ENCODE peak calls at places on chromosomes 3 and 15, in four cellular contexts. S is H54, C is uterus, I is transverse colon. J is an unnamed sample.

GRCh38 chr15:73052679-73053397 is 575 bp downstream of the NEO1 start:
- DNase-seq in S (peak), C (peak), I (peak), J (peak)

GRCh38 chr3:162978136-162978535 is 1481.5 kb downstream of the OTOL1 start:
- DNase-seq in S (no peak), C (no peak), I (no peak), J (no peak)

GRCh38 chr3:125083776-125084175 is 28.0 kb upstream of the HEG1 start:
- DNase-seq in S (no peak), C (no peak), I (no peak), J (no peak)

GRCh38 chr15:63107895-63108546 is 13.6 kb upstream of the LACTB start:
- DNase-seq in S (peak), C (no peak), I (peak), J (no peak)

GRCh38 chr15:33021806-33022389 is 172.6 kb downstream of the FMN1 start:
- DNase-seq in S (peak), C (no peak), I (no peak), J (peak)

GRCh38 chr15:58865420-58865880 is 68.0 kb downstream of the SLTM start:
- DNase-seq in S (no peak), C (no peak), I (no peak), J (no peak)

GRCh38 chr15:63178034-63178433 is 11.4 kb upstream of the RAB8B start:
- DNase-seq in S (no peak), C (no peak), I (no peak), J (no peak)

GRCh38 chr15:78396186-78396814 is 41.7 kb upstream of the IREB2 start:
- DNase-seq in S (no peak), C (no peak), I (no peak), J (no peak)

GRCh38 chr3:43748179-43748578 is 57.4 kb downstream of the ABHD5 start:
- DNase-seq in S (no peak), C (no peak), I (no peak), J (no peak)

GRCh38 chr3:149494759-149495580 is 20.5 kb downstream of the TM4SF4 start:
- DNase-seq in S (no peak), C (no peak), I (no peak), J (no peak)

GRCh38 chr3:196518999-196519737 is 4.0 kb upstream of the SMCO1 start:
- DNase-seq in S (peak), C (no peak), I (peak), J (peak)

GRCh38 chr3:171462224-171462623 is 2.0 kb upstream of the TNIK start:
- DNase-seq in S (no peak), C (no peak), I (no peak), J (peak)

GRCh38 chr3:141389703-141390102 is 21.4 kb downstream of the ZBTB38 start:
- DNase-seq in S (no peak), C (no peak), I (no peak), J (no peak)

GRCh38 chr3:69747511-69748248 is 8.4 kb downstream of the MITF start:
- DNase-seq in S (no peak), C (no peak), I (no peak), J (no peak)

GRCh38 chr3:10353160-10353559 is 32.2 kb upstream of the SEC13 start:
- DNase-seq in S (no peak), C (no peak), I (no peak), J (no peak)

GRCh38 chr15:66633851-66634250 is 68.1 kb upstream of the LCTL start:
- DNase-seq in S (no peak), C (no peak), I (no peak), J (no peak)

GRCh38 chr15:93997071-93997658 is 234.2 kb upstream of the MCTP2 start:
- DNase-seq in S (no peak), C (no peak), I (no peak), J (no peak)

DNA sequence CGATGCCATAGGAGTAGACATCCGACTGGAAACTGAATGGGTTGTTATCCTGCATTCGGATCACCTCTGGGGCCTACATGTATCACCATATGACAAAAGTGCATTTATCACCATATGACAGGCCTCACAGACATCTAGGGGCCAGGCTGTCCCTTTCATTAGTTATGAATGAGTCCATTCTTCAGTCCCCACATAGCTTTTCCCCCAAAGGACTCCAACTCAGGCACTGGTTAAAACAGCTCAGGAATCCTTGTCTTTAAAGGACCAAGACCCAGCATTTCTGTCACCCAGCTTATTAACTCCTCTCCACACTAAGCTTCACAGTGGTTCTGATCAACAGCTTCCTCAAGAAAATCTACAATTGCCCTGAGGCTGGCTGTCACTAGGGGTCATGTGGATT is 28.3 kb downstream of the MKRN2 start:
- DNase-seq in S (no peak), C (no peak), I (no peak), J (no peak)
- TF ChIP-seq POLR2A in S (no peak), C (no peak), I (no peak), J (no peak)

DNA sequence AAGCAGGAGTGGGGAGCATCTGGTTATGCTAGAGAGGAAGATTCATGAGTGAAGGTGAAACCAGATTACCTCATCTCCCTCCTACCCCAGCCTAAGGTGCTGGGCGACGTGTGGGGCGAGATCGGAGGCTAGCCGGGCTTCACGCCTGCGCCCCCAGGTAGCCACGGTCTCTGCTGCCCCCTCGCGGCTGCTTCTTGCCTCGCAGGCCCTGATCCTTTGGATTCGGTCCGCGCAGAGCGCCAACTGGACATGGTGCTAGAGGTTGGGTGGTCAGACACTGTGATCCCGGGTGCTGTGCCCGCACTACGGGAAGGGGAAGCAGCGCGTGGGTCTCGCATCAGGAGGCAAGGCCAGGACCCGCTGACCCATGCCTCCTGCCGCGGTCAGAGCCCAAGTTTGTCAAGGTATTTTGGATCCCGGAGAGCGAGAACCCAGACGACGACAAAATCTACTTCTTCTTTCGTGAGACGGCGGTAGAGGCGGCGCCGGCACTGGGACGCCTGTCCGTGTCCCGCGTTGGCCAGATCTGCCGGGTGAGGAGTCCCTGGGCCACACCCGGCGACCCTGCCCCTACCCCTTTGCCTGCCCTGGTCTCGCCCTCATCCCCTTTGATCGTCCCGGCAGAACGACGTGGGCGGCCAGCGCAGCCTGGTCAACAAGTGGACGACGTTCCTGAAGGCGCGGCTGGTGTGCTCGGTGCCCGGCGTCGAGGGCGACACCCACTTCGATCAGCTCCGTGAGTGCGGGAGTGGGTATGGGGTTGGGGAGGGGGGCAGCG is 4.2 kb downstream of the SEMA3B start:
- DNase-seq in S (peak), C (peak), I (peak), J (peak)
- TF ChIP-seq POLR2A in S (no peak), C (no peak), I (no peak), J (no peak)

GRCh38 chr3:47380601-47381316 is at the start of gene PTPN23:
- DNase-seq in S (peak), C (peak), I (peak), J (peak)
- TF ChIP-seq POLR2A in S (peak), C (peak), I (peak), J (peak)

GRCh38 chr3:4466783-4467521 is at the start of gene SUMF1:
- DNase-seq in S (peak), C (peak), I (peak), J (peak)
- TF ChIP-seq POLR2A in S (peak), C (peak), I (peak), J (peak)

GRCh38 chr3:14947886-14948608 is 664 bp downstream of the NR2C2 start:
- DNase-seq in S (peak), C (peak), I (peak), J (peak)
- TF ChIP-seq POLR2A in S (no peak), C (no peak), I (peak), J (no peak)

GRCh38 chr15:31327674-31328424 is 1.2 kb downstream of the KLF13 start:
- DNase-seq in S (peak), C (peak), I (peak), J (peak)

GRCh38 chr15:31324739-31325431 is 1.8 kb upstream of the KLF13 start:
- DNase-seq in S (no peak), C (no peak), I (no peak), J (peak)

GRCh38 chr15:31326729-31327673 is at the start of gene KLF13:
- DNase-seq in S (peak), C (no peak), I (peak), J (peak)

GRCh38 chr15:31325432-31325975 is 1.1 kb upstream of the KLF13 start:
- DNase-seq in S (peak), C (peak), I (peak), J (peak)

GRCh38 chr15:31325976-31326728 is 483 bp upstream of the KLF13 start:
- DNase-seq in S (peak), C (peak), I (peak), J (peak)
- TF ChIP-seq POLR2A in S (peak), C (peak), I (peak), J (peak)

DNA sequence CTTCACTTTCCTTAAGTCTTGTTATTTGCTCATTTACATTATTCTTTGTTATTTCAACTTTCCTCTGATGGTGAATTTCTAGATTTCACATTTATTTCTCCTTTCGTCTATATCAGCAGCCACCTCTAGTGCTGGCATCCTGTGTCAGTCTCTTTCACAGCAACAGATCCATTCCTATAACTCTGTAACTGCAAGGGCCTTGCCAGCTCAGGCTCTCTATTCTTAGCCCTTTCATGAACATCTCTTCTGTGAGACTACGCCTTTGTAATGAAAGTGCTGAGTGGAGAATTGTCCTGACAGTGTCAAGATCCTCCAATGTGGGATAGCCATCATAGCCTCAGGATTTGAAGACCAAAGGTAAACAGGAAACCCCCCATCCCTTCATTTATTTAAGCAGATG is 3.9 kb upstream of the SCG3 start:
- DNase-seq in S (no peak), C (no peak), I (no peak), J (no peak)
- TF ChIP-seq POLR2A in S (no peak), C (no peak), I (no peak), J (no peak)

J was measured in erythroblast.